ENCODE peak calls at places on chromosome 16, in six cellular contexts. B is GM19239; W is CD4-positive, alpha-beta T cell; C is fibroblast of the aortic adventitia; O is aorta; M is naive B cell. R is an unnamed sample.

GRCh38 chr16:2610781-2611498 is 71.4 kb upstream of the KCTD5 start:
- DNase-seq in C (no peak), M (no peak), O (peak), W (no peak), B (no peak), R (no peak)

GRCh38 chr16:79045191-79045590 is 555.3 kb downstream of the MAF start:
- DNase-seq in B (no peak), W (no peak), O (no peak), M (no peak), C (no peak), R (no peak)

GRCh38 chr16:67236551-67237395 is 9.8 kb downstream of the TMEM208 start:
- DNase-seq in C (peak), B (peak), M (no peak), O (peak), W (peak), R (peak)

GRCh38 chr16:67995423-67995822 is 3.9 kb downstream of the DPEP2 start:
- DNase-seq in C (no peak), M (peak), O (no peak), B (no peak), W (no peak), R (no peak)

GRCh38 chr16:55825115-55825728 is 7.7 kb downstream of the CES1 start:
- DNase-seq in C (no peak), W (no peak), B (no peak), M (no peak), O (no peak), R (no peak)

GRCh38 chr16:48479955-48480354 is 94.7 kb upstream of the SIAH1 start:
- DNase-seq in M (no peak), O (no peak), W (no peak), B (no peak), C (peak), R (no peak)

GRCh38 chr16:27048316-27048715 is 18.4 kb upstream of the C16orf82 start:
- DNase-seq in C (peak), W (no peak), O (no peak), M (no peak), B (no peak), R (no peak)

GRCh38 chr16:66740533-66740932 is 10.9 kb downstream of the DYNC1LI2 start:
- DNase-seq in O (no peak), C (peak), M (no peak), W (no peak), B (no peak), R (no peak)

GRCh38 chr16:10362077-10362863 is 23.6 kb upstream of the ATF7IP2 start:
- DNase-seq in O (no peak), M (peak), B (peak), C (no peak), W (no peak), R (peak)

GRCh38 chr16:62760398-62760797 is 724.2 kb upstream of the CDH8 start:
- DNase-seq in O (no peak), C (no peak), M (no peak), B (no peak), W (no peak), R (no peak)

GRCh38 chr16:53766304-53767016 is 62.5 kb downstream of the FTO start:
- DNase-seq in M (no peak), W (no peak), C (no peak), O (no peak), B (no peak), R (no peak)

GRCh38 chr16:30068750-30069574 is 3.4 kb downstream of the ALDOA start:
- DNase-seq in C (peak), M (peak), O (no peak), W (peak), B (no peak), R (peak)

GRCh38 chr16:3523281-3523680 is 22.5 kb downstream of the CLUAP1 start:
- DNase-seq in M (no peak), B (no peak), W (no peak), O (no peak), C (no peak), R (no peak)

GRCh38 chr16:85474808-85475207 is 138.3 kb upstream of the GSE1 start:
- DNase-seq in O (no peak), C (no peak), W (no peak), B (no peak), M (no peak), R (no peak)

GRCh38 chr16:26672206-26672605 is 394.5 kb upstream of the C16orf82 start:
- DNase-seq in M (no peak), C (no peak), O (no peak), B (no peak), W (no peak), R (peak)

GRCh38 chr16:66382171-66382965 is 15.9 kb downstream of the CDH5 start:
- DNase-seq in M (no peak), W (no peak), B (no peak), O (no peak), C (peak), R (no peak)

GRCh38 chr16:64910351-64910750 is 211.5 kb downstream of the CDH11 start:
- DNase-seq in C (peak), M (no peak), O (peak), B (no peak), W (no peak), R (no peak)

GRCh38 chr16:22322741-22323140 is 25.5 kb downstream of the POLR3E start:
- DNase-seq in W (no peak), M (no peak), C (no peak), B (no peak), O (no peak), R (no peak)

GRCh38 chr16:3140603-3141427 is 6.0 kb downstream of the ZNF213 start:
- DNase-seq in C (no peak), B (no peak), M (no peak), W (no peak), O (no peak), R (no peak)

GRCh38 chr16:75424096-75424762 is 9.1 kb downstream of the CFDP1 start:
- DNase-seq in C (peak), M (no peak), B (no peak), O (no peak), W (no peak), R (no peak)

GRCh38 chr16:85107532-85107931 is 4.7 kb downstream of the CIBAR2 start:
- DNase-seq in W (no peak), C (no peak), O (no peak), M (no peak), B (no peak), R (no peak)

GRCh38 chr16:85868495-85868894 is 30.5 kb upstream of the IRF8 start:
- DNase-seq in M (peak), W (no peak), C (no peak), B (no peak), O (no peak), R (no peak)

GRCh38 chr16:19393226-19394074 is 24.2 kb upstream of the TMC5 start:
- DNase-seq in C (peak), B (no peak), M (no peak), W (no peak), O (no peak), R (no peak)

GRCh38 chr16:3058173-3059030 is 7.0 kb upstream of the IL32 start:
- DNase-seq in M (peak), B (peak), W (peak), O (no peak), C (no peak), R (peak)

GRCh38 chr16:55035037-55035436 is 104.4 kb downstream of the IRX5 start:
- DNase-seq in M (no peak), W (no peak), C (peak), O (no peak), B (peak), R (peak)

GRCh38 chr16:89017956-89018604 is 41.1 kb upstream of the CBFA2T3 start:
- DNase-seq in C (no peak), M (no peak), B (no peak), W (no peak), O (peak), R (no peak)

GRCh38 chr16:23434380-23434779 is 18.6 kb downstream of the COG7 start:
- DNase-seq in O (no peak), C (peak), B (peak), W (no peak), M (peak), R (peak)

GRCh38 chr16:21265104-21265825 is 12.8 kb downstream of the CRYM start:
- DNase-seq in B (no peak), O (no peak), M (no peak), W (no peak), C (no peak), R (no peak)

GRCh38 chr16:59045496-59045895 is 311.4 kb upstream of the GOT2 start:
- DNase-seq in W (no peak), C (no peak), B (no peak), M (no peak), O (no peak), R (no peak)

GRCh38 chr16:12137344-12138094 is 161.0 kb downstream of the SNX29 start:
- DNase-seq in W (no peak), B (no peak), C (no peak), M (no peak), O (no peak), R (no peak)

GRCh38 chr16:90078594-90078895 is 1.4 kb upstream of the PRDM7 start:
- DNase-seq in W (no peak), C (no peak), B (no peak), M (no peak), O (no peak), R (no peak)

GRCh38 chr16:75265911-75266701 is 14.7 kb upstream of the BCAR1 start:
- DNase-seq in B (peak), W (no peak), C (peak), M (no peak), O (peak), R (peak)

GRCh38 chr16:85733839-85734170 is 17.1 kb downstream of the C16orf74 start:
- DNase-seq in B (no peak), W (no peak), C (no peak), M (no peak), O (no peak), R (no peak)

GRCh38 chr16:30724641-30725464 is 23.4 kb upstream of the PHKG2 start:
- DNase-seq in C (no peak), M (peak), O (no peak), B (no peak), W (no peak), R (no peak)